ENCODE peak calls at places on chromosome 11, in six cellular contexts. M is anterior cingulate cortex, U is ureter, J is neuronal stem cell, Q is NCI-H1930, X is retina. Z is an unnamed sample.

GRCh38 chr11:17770917-17771316 is 36.3 kb downstream of the KCNC1 start:
- DNase-seq in M (no peak), U (no peak), J (no peak), Q (no peak), X (no peak), Z (no peak)

GRCh38 chr11:2775083-2775625 is 75.4 kb upstream of the KCNQ1OT1 start:
- DNase-seq in M (no peak), U (no peak), J (no peak), Q (no peak), X (no peak), Z (no peak)

GRCh38 chr11:2558402-2558801 is 113.6 kb downstream of the KCNQ1 start:
- DNase-seq in M (no peak), U (no peak), J (no peak), Q (no peak), X (no peak), Z (no peak)

GRCh38 chr11:2431395-2431794 is 12.9 kb downstream of the TRPM5 start:
- DNase-seq in M (no peak), U (no peak), J (no peak), Q (no peak), X (no peak), Z (no peak)

GRCh38 chr11:57180964-57181363 is 789 bp upstream of the LRRC55 start:
- DNase-seq in M (no peak), U (no peak), J (no peak), Q (no peak), X (no peak), Z (no peak)

GRCh38 chr11:11895672-11896071 is 53.9 kb downstream of the USP47 start:
- DNase-seq in M (no peak), U (no peak), J (no peak), Q (no peak), X (no peak), Z (no peak)

GRCh38 chr11:66976048-66976467 is 954 bp downstream of the C11orf86 start:
- DNase-seq in M (no peak), U (no peak), J (peak; percentile 59), Q (no peak), X (peak; percentile 78), Z (no peak)

GRCh38 chr11:124669193-124669592 is 4.3 kb downstream of the SIAE start:
- DNase-seq in M (no peak), U (peak; percentile 50), J (no peak), Q (peak; percentile 35), X (peak; percentile 54), Z (no peak)

GRCh38 chr11:32569313-32569881 is 14.2 kb upstream of the EIF3M start:
- DNase-seq in M (no peak), U (no peak), J (no peak), Q (no peak), X (no peak), Z (no peak)

GRCh38 chr11:132064987-132065620 is 694.7 kb downstream of the NTM start:
- DNase-seq in M (no peak), U (no peak), J (no peak), Q (no peak), X (no peak), Z (no peak)

GRCh38 chr11:66146940-66147339 is 76.9 kb downstream of the PACS1 start:
- DNase-seq in M (no peak), U (no peak), J (no peak), Q (no peak), X (no peak), Z (no peak)

GRCh38 chr11:102110761-102111010 is 439 bp downstream of the YAP1 start:
- DNase-seq in M (no peak), U (no peak), J (peak; percentile 57), Q (no peak), X (peak; percentile 72), Z (no peak)

GRCh38 chr11:8617063-8617462 is 23.0 kb upstream of the STK33 start:
- DNase-seq in M (no peak), U (no peak), J (no peak), Q (no peak), X (no peak), Z (no peak)

GRCh38 chr11:3173795-3174194 is 8.7 kb upstream of the OSBPL5 start:
- DNase-seq in M (no peak), U (no peak), J (no peak), Q (no peak), X (no peak), Z (no peak)

GRCh38 chr11:65355013-65355775 is 643 bp downstream of the TIGD3 start:
- DNase-seq in M (no peak), U (no peak), J (peak; percentile 40), Q (no peak), X (peak; percentile 65), Z (no peak)

GRCh38 chr11:117084992-117085391 is 13.2 kb downstream of the SIK3 start:
- DNase-seq in M (no peak), U (no peak), J (no peak), Q (no peak), X (no peak), Z (no peak)

GRCh38 chr11:62980133-62980760 is 4.5 kb downstream of the SLC22A6 start:
- DNase-seq in M (no peak), U (no peak), J (peak; percentile 35), Q (no peak), X (no peak), Z (no peak)

GRCh38 chr11:13289081-13289480 is 11.5 kb downstream of the BMAL1 start:
- DNase-seq in M (no peak), U (no peak), J (no peak), Q (no peak), X (no peak), Z (no peak)

GRCh38 chr11:115267871-115268270 is 236.3 kb downstream of the CADM1 start:
- DNase-seq in M (no peak), U (no peak), J (no peak), Q (no peak), X (no peak), Z (no peak)

GRCh38 chr11:72454791-72455190 is 20.5 kb upstream of the CLPB start:
- DNase-seq in M (no peak), U (no peak), J (no peak), Q (no peak), X (no peak), Z (no peak)

GRCh38 chr11:84645988-84646689 is 981.0 kb downstream of the DLG2 start:
- DNase-seq in M (no peak), U (no peak), J (no peak), Q (no peak), X (no peak), Z (no peak)

GRCh38 chr11:125871391-125872137 is 15.9 kb upstream of the HYLS1 start:
- DNase-seq in M (no peak), U (no peak), J (no peak), Q (no peak), X (peak; percentile 45), Z (no peak)

GRCh38 chr11:108580043-108580442 is 13.5 kb downstream of the EXPH5 start:
- DNase-seq in M (no peak), U (no peak), J (no peak), Q (no peak), X (no peak), Z (no peak)

GRCh38 chr11:117874253-117874909 is 2.1 kb downstream of the FXYD6 start:
- DNase-seq in M (no peak), U (no peak), J (no peak), Q (no peak), X (peak; percentile 41), Z (no peak)

GRCh38 chr11:44016129-44016528 is 31.7 kb upstream of the ACCSL start:
- DNase-seq in M (no peak), U (peak; percentile 49), J (no peak), Q (no peak), X (no peak), Z (no peak)

GRCh38 chr11:119673389-119674336 is 55.3 kb downstream of the NECTIN1 start:
- DNase-seq in M (no peak), U (no peak), J (no peak), Q (no peak), X (no peak), Z (no peak)

GRCh38 chr11:47264119-47264915 is 5.6 kb upstream of the MADD start:
- DNase-seq in M (no peak), U (no peak), J (no peak), Q (no peak), X (no peak), Z (no peak)

GRCh38 chr11:126431401-126432064 is 76.0 kb downstream of the ST3GAL4 start:
- DNase-seq in M (no peak), U (peak; percentile 78), J (no peak), Q (no peak), X (no peak), Z (no peak)

GRCh38 chr11:58629857-58630256 is 7.4 kb downstream of the CNTF start:
- DNase-seq in M (no peak), U (no peak), J (no peak), Q (no peak), X (no peak), Z (no peak)

GRCh38 chr11:69385832-69386415 is 92.0 kb downstream of the MYEOV start:
- DNase-seq in M (no peak), U (peak; percentile 23), J (no peak), Q (no peak), X (no peak), Z (no peak)